ENCODE peak calls at places on chromosomes 11 and 22, in six cellular contexts. R, V, U, K, I and B are unnamed samples.

GRCh38 chr11:15897211-15897960 is 459.0 kb downstream of the SOX6 start:
- DNase-seq in R (peak; percentile 27), V (no peak), U (no peak), K (no peak), I (no peak), B (peak; percentile 35)

GRCh38 chr11:96337541-96338530 is 5.2 kb downstream of the MAML2 start:
- DNase-seq in R (no peak), V (peak; percentile 80), U (peak; percentile 71), K (peak; percentile 61), I (no peak), B (no peak)

GRCh38 chr11:67351275-67352005 is 1.9 kb downstream of the POLD4 start:
- DNase-seq in R (peak; percentile 77), V (peak; percentile 90), U (peak; percentile 60), K (peak; percentile 79), I (no peak), B (peak; percentile 77)

GRCh38 chr11:46386005-46386331 is 4.5 kb downstream of the MDK start:
- DNase-seq in R (no peak), V (no peak), U (no peak), K (no peak), I (no peak), B (no peak)

GRCh38 chr22:29480512-29481264 is 670 bp downstream of the NEFH start:
- DNase-seq in R (peak; percentile 42), V (no peak), U (no peak), K (no peak), I (no peak), B (peak; percentile 74)

GRCh38 chr11:79052539-79052938 is 388.3 kb downstream of the TENM4 start:
- DNase-seq in R (no peak), V (no peak), U (peak; percentile 55), K (no peak), I (no peak), B (no peak)

GRCh38 chr22:18954941-18955571 is 19.0 kb upstream of the PRODH start:
- DNase-seq in R (no peak), V (peak; percentile 57), U (no peak), K (peak; percentile 35), I (peak; percentile 1), B (peak; percentile 57)

GRCh38 chr11:26842883-26843282 is 121.0 kb upstream of the SLC5A12 start:
- DNase-seq in R (no peak), V (no peak), U (no peak), K (no peak), I (no peak), B (no peak)

GRCh38 chr11:10633261-10633660 is 60.3 kb downstream of the IRAG1 start:
- DNase-seq in R (no peak), V (no peak), U (no peak), K (no peak), I (no peak), B (no peak)

GRCh38 chr22:49242480-49242879 is 585.2 kb downstream of the BRD1 start:
- DNase-seq in R (no peak), V (no peak), U (no peak), K (no peak), I (no peak), B (no peak)

GRCh38 chr22:49241174-49241851 is 586.4 kb downstream of the BRD1 start:
- DNase-seq in R (no peak), V (no peak), U (no peak), K (no peak), I (no peak), B (no peak)

GRCh38 chr22:49240016-49240380 is 587.7 kb downstream of the BRD1 start:
- DNase-seq in R (no peak), V (peak; percentile 48), U (no peak), K (no peak), I (no peak), B (no peak)

GRCh38 chr22:49239264-49240015 is 588.2 kb downstream of the BRD1 start:
- DNase-seq in R (no peak), V (peak; percentile 59), U (no peak), K (no peak), I (no peak), B (no peak)

DNA sequence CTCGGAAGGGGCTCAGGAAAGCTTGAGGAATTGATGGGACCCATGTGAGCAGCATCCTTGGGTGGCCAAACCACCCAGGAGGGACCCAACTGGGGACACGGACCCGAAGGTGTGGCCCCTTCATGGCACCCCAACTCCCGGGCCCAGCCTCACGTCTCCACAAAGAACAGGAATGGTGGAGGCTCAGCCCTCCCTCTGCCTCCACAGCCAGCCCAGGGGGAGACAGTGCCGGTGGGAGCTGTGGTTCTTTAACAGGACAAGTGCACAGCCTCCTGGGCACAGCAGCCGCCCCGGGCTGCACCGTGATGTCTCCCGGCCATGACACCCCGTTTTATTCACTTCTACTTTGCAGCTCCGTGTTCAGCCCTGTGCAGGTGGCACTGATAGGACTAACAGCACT is 587.2 kb downstream of the BRD1 start:
- DNase-seq in R (no peak), V (peak; percentile 70), U (no peak), K (no peak), I (no peak), B (no peak)
- H3K9me3 ChIP-seq in R (peaks cover 59% of the 10 kb centered on the region), V (no peaks in the 10 kb centered on the region), U (peaks cover 5% of the 10 kb centered on the region), K (no peaks in the 10 kb centered on the region), I (no peaks in the 10 kb centered on the region), B (no peaks in the 10 kb centered on the region)

GRCh38 chr22:48947636-48948035 is 880.0 kb downstream of the BRD1 start:
- DNase-seq in R (no peak), V (no peak), U (no peak), K (no peak), I (no peak), B (peak; percentile 19)

GRCh38 chr22:48944433-48944755 is 883.3 kb downstream of the BRD1 start:
- DNase-seq in R (no peak), V (no peak), U (no peak), K (no peak), I (no peak), B (no peak)

GRCh38 chr22:48943567-48944432 is 883.9 kb downstream of the BRD1 start:
- DNase-seq in R (no peak), V (peak; percentile 69), U (peak; percentile 59), K (no peak), I (no peak), B (peak; percentile 60)

GRCh38 chr22:48944756-48945620 is 882.7 kb downstream of the BRD1 start:
- DNase-seq in R (no peak), V (peak; percentile 49), U (no peak), K (no peak), I (no peak), B (peak; percentile 59)

GRCh38 chr22:48945621-48946458 is 881.8 kb downstream of the BRD1 start:
- DNase-seq in R (no peak), V (peak; percentile 62), U (no peak), K (no peak), I (no peak), B (peak; percentile 52)
- H3K9me3 ChIP-seq in R (peaks cover 71% of the 10 kb centered on the region), V (no peaks in the 10 kb centered on the region), U (no peaks in the 10 kb centered on the region), K (no peaks in the 10 kb centered on the region), I (no peaks in the 10 kb centered on the region), B (no peaks in the 10 kb centered on the region)

GRCh38 chr11:2655834-2656622 is 43.8 kb downstream of the KCNQ1OT1 start:
- DNase-seq in R (peak; percentile 50), V (no peak), U (no peak), K (no peak), I (no peak), B (peak; percentile 54)

GRCh38 chr11:2652857-2653643 is 46.7 kb downstream of the KCNQ1OT1 start:
- DNase-seq in R (no peak), V (peak; percentile 22), U (no peak), K (no peak), I (no peak), B (peak; percentile 26)

GRCh38 chr11:2652362-2652761 is 47.4 kb downstream of the KCNQ1OT1 start:
- DNase-seq in R (no peak), V (peak; percentile 22), U (no peak), K (no peak), I (no peak), B (peak; percentile 17)

GRCh38 chr11:2655320-2655719 is 44.5 kb downstream of the KCNQ1OT1 start:
- DNase-seq in R (no peak), V (no peak), U (no peak), K (no peak), I (no peak), B (peak; percentile 20)

GRCh38 chr11:2653930-2654739 is 45.7 kb downstream of the KCNQ1OT1 start:
- DNase-seq in R (no peak), V (peak; percentile 47), U (peak; percentile 64), K (no peak), I (no peak), B (peak; percentile 40)
- H3K9me3 ChIP-seq in R (peaks cover 31% of the 10 kb centered on the region), V (peaks cover 33% of the 10 kb centered on the region), U (peaks cover 17% of the 10 kb centered on the region), K (peaks cover 26% of the 10 kb centered on the region), I (peaks cover 30% of the 10 kb centered on the region), B (peaks cover 15% of the 10 kb centered on the region)

DNA sequence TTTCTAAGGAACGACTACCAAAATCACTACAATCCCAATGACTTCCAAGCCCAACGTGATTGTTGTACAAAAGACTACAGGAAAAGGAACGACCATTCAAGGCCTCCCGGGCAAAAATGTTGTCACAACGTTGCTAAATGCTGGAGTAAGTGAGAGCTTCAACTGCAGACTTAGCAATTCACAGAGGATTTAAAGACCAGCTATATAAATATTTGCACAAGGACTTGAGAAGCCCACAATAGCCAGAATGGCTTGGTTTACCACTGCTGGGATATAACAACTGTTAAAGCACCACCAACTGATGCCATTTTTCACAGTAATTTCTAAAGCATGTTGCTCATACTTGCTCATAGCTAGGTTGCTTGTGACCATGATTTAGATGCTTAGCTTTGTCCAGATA is 78.3 kb downstream of the EMSY start:
- DNase-seq in R (no peak), V (no peak), U (no peak), K (no peak), I (no peak), B (no peak)
- H3K9me3 ChIP-seq in R (no peaks in the 10 kb centered on the region), V (no peaks in the 10 kb centered on the region), U (no peaks in the 10 kb centered on the region), K (no peaks in the 10 kb centered on the region), I (no peaks in the 10 kb centered on the region), B (no peaks in the 10 kb centered on the region)

DNA sequence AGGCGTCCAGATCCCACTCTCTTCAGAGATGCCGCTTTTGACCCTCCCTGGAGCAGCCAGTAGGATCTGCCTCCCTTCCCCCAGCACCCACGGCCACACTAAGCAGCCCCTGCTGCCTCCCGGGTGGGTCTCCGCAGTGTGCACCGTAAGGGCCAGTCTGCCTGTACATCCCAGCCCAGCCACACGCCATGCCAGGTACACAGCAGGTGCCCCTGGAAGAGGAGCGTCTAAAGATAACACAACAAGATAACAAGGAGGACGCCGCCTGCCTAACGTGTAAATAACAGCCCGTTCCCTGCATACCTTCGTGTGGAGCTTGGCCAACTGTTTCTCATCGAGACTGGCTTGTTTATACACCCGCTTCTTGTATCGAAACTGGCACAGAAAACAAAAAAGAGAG is 139.4 kb downstream of the SHANK2 start:
- DNase-seq in R (no peak), V (peak; percentile 57), U (no peak), K (no peak), I (no peak), B (no peak)
- H3K9me3 ChIP-seq in R (no peaks in the 10 kb centered on the region), V (no peaks in the 10 kb centered on the region), U (no peaks in the 10 kb centered on the region), K (no peaks in the 10 kb centered on the region), I (no peaks in the 10 kb centered on the region), B (no peaks in the 10 kb centered on the region)

DNA sequence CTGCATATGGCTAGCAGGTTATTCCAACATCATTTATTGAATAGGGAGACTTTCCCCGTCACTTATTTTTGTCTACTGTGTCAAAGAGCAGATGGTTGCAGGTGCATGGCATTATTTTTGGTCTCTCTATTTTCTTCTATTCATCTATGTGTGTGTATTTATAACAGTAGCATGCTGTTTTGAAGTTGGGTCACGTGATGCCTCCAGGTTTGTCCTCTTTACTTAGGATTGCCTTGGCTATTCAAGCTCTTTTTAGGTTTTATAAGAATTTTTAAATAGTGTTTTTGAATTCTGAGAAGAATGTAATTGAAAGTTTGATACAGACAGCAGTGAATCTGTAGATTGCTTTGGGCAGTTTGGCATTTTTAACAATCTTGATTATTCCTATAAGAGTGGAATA is 770.6 kb downstream of the CNTN5 start:
- DNase-seq in R (no peak), V (no peak), U (no peak), K (no peak), I (no peak), B (no peak)
- H3K9me3 ChIP-seq in R (no peaks in the 10 kb centered on the region), V (peaks cover 9% of the 10 kb centered on the region), U (no peaks in the 10 kb centered on the region), K (peaks cover 5% of the 10 kb centered on the region), I (no peaks in the 10 kb centered on the region), B (no peaks in the 10 kb centered on the region)

GRCh38 chr22:48322907-48323306 is 1504.8 kb downstream of the BRD1 start:
- DNase-seq in R (no peak), V (no peak), U (no peak), K (no peak), I (no peak), B (no peak)
- H3K9me3 ChIP-seq in R (peaks cover 28% of the 10 kb centered on the region), V (peaks cover 20% of the 10 kb centered on the region), U (peaks cover 15% of the 10 kb centered on the region), K (no peaks in the 10 kb centered on the region), I (no peaks in the 10 kb centered on the region), B (no peaks in the 10 kb centered on the region)